ENCODE peak calls at places on chromosomes 1 and 21, in four cellular contexts. W is GM12878, A is GM12891, F is K562. I is an unnamed sample.

GRCh38 chr1:173870252-173871075 is 2.3 kb downstream of the ZBTB37 start:
- DNase-seq in W (peak), A (peak), F (peak), I (peak)

GRCh38 chr21:16492892-16493291 is 763.1 kb downstream of the USP25 start:
- DNase-seq in W (no peak), A (no peak), F (no peak), I (no peak)

GRCh38 chr1:78726686-78727085 is 77.1 kb downstream of the IFI44 start:
- DNase-seq in W (no peak), A (no peak), F (no peak), I (no peak)

GRCh38 chr21:31343030-31343510 is 991 bp downstream of the TIAM1 start:
- DNase-seq in W (no peak), A (no peak), F (no peak), I (no peak)

GRCh38 chr1:156896490-156897033 is 3.0 kb downstream of the PEAR1 start:
- DNase-seq in W (no peak), A (no peak), F (no peak), I (no peak)

GRCh38 chr1:226541631-226542622 is 6.6 kb upstream of the STUM start:
- DNase-seq in W (no peak), A (no peak), F (no peak), I (no peak)

GRCh38 chr21:16455978-16456377 is 726.2 kb downstream of the USP25 start:
- DNase-seq in W (no peak), A (no peak), F (no peak), I (no peak)

GRCh38 chr1:42740756-42741580 is 932 bp upstream of the CLDN19 start:
- DNase-seq in W (no peak), A (no peak), F (no peak), I (no peak)

GRCh38 chr21:42557420-42557819 is 43.8 kb downstream of the SLC37A1 start:
- DNase-seq in W (no peak), A (no peak), F (no peak), I (no peak)

GRCh38 chr1:179253286-179253972 is 24.0 kb upstream of the ABL2 start:
- DNase-seq in W (no peak), A (no peak), F (no peak), I (no peak)

GRCh38 chr21:35217504-35218060 is 168.5 kb upstream of the RUNX1 start:
- DNase-seq in W (no peak), A (no peak), F (no peak), I (no peak)

DNA sequence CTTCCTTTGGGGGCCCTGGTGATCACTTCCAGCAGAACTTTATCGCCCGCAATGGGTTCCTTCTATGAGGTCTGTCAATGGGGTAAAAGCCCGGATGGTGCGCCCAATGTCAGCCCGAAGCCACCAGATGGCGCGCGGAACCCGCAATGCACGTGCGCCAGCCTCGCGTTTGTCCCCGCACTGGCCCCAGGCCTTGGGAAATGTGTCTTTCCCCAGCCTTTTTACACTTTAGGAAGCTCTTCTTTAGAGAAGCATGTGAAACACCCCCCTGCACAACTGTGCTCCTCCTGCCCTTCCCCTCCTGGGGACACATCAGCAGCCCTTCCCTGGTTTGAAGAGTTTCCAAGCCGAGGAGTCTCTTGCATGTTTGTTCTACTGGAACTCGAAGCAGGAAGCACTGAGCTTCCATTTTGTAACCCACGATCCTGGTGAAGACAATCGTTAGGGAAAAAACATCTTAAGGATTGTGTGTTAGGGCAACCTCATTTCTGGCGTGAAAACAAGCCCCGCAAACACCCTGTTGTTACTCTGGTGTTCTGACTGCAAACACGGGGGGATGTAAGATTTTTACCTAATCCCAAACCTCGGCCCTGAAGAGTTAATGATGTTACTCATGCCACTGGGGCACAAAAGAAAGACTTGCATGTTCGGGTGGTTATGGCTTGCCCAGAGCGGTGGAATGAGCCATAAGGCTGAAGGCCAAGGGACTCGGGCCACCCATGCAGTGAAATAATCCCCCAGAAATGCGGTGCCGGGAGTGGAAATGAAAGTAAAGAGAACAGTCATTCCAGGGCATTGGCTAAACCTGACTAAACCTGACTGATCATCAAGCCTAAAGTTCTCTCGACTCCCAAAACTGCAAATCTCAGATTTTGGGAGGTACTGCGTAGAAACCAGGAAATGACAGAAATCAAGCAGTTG is 20.4 kb upstream of the TARBP1 start:
- DNase-seq in W (no peak), A (no peak), F (peak), I (peak)
- TF ChIP-seq POLR2AphosphoS5 in W (no peak), A (no peak), F (no peak), I (peak)

GRCh38 chr1:219541946-219542345 is 71.0 kb downstream of the ZC3H11B start:
- DNase-seq in W (no peak), A (no peak), F (no peak), I (no peak)

GRCh38 chr1:219539645-219540254 is 73.2 kb downstream of the ZC3H11B start:
- DNase-seq in W (no peak), A (no peak), F (no peak), I (no peak)

GRCh38 chr1:219538886-219539285 is 74.0 kb downstream of the ZC3H11B start:
- DNase-seq in W (no peak), A (no peak), F (no peak), I (no peak)

GRCh38 chr1:219544163-219544846 is 68.6 kb downstream of the ZC3H11B start:
- DNase-seq in W (no peak), A (no peak), F (no peak), I (no peak)

DNA sequence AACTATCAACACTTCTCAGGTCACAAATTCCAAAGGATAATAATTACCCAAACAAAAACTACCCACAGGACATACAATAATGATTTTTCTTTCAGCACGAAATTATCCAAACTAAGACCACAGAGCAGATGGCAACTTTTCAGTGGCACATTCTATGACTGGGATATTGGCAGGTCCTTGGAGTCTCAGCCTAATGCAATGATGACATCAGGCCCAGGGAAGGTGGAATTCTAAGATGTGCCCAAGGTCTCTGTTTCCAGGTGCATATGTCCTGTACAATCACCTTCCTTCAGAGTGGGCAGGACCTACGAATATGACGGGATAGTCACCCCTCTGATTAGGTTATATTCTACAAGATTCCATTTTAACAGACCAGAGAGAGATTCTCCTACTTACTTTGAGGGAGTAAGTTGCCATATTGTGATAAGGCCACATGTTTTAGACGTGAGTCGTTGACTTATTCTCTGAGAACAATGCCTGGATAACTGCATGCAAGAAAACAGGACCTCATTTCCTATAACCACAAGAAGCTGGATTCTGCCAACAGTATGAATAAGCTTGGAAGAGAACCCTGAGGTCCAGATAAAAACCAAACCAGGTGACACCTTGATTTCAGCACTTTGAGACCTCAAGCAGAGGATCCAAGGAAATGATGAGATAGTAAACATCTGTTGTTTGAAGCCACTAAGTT is 69.9 kb downstream of the ZC3H11B start:
- DNase-seq in W (no peak), A (no peak), F (no peak), I (no peak)
- TF ChIP-seq SPI1 in W (no peak), A (no peak), F (no peak), I (no peak)

DNA sequence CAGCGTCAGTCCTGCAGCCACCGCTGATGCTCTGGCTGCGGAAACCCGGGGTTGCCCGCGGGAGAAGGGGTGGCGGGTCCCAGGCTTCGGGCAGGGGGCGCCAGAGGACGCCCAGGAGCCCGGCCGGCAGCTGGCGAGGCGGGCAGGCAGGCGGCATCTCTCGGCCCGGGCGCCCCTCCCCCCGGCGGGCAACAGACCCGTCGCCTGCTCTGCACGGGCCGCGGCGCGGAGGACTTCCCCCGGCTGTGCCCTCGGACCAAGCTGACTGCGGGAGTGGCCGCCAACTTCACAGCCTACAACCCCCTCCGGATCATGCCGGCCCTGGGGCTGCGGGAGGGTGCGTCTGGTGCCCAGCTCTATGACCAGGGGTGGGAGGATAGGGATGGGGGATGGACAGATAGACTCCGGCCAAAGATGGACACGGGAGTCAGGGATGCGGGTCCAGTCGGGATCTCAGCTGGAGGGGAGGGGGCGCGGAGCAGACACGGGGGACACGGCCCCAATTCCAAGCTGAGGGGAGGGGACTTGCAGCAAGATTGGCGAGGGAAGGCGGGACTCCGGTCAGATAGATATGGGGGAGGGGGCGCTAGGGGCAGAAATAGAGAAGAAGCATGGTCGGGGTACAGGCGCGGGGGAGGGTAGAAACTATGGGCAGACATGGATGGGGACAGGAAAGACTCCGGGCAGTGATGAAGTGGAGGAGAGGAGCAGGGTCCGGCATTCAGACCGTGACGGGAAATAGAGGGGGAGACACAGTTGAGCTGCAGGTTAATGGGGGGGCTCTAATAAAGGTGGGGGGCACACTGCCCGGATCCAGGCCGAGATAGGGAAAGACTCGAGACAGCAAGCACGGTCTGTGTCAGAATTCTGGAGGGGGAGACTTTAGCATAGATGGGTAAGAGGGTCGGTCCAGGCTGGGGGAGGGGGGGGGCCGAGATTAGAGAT is 1.1 kb downstream of the ADGRB2 start:
- DNase-seq in W (no peak), A (peak), F (peak), I (peak)
- TF ChIP-seq POLR2AphosphoS5 in W (no peak), A (no peak), F (no peak), I (no peak)

GRCh38 chr1:22776051-22776611 is 65.5 kb downstream of the EPHB2 start:
- DNase-seq in W (no peak), A (no peak), F (no peak), I (no peak)

GRCh38 chr1:22777658-22778057 is 67.0 kb downstream of the EPHB2 start:
- DNase-seq in W (no peak), A (no peak), F (no peak), I (no peak)

GRCh38 chr1:22780696-22781095 is 70.1 kb downstream of the EPHB2 start:
- DNase-seq in W (no peak), A (peak), F (peak), I (no peak)

GRCh38 chr1:22778842-22779520 is 68.3 kb downstream of the EPHB2 start:
- DNase-seq in W (no peak), A (no peak), F (no peak), I (no peak)

DNA sequence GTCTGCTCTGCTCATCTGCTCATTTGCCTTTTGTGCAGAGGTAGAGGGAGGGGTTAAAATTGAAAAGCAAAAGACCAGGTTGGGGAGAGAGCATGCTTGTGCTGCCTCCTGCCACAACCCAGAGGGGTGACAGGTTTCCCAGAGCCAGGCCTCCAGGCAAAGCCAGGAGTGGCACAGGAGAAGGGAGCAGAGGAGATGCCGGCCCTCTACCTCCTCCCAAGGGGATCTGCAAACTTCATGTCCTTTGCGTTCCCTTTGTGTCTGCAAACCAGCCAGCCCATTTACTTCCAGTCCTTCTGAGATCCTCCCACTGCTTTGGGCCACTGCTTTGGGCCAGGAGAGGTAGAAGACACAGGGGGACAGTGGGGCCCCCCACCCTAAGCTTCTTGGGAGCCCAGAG is 67.8 kb downstream of the EPHB2 start:
- DNase-seq in W (no peak), A (no peak), F (no peak), I (no peak)
- TF ChIP-seq SPI1 in W (no peak), A (no peak), F (no peak), I (no peak)

GRCh38 chr1:53326598-53327182 is 1.2 kb downstream of the LRP8 start:
- DNase-seq in W (no peak), A (peak), F (no peak), I (peak)
- TF ChIP-seq POLR2AphosphoS5 in W (peak), A (peak), F (no peak), I (peak)

DNA sequence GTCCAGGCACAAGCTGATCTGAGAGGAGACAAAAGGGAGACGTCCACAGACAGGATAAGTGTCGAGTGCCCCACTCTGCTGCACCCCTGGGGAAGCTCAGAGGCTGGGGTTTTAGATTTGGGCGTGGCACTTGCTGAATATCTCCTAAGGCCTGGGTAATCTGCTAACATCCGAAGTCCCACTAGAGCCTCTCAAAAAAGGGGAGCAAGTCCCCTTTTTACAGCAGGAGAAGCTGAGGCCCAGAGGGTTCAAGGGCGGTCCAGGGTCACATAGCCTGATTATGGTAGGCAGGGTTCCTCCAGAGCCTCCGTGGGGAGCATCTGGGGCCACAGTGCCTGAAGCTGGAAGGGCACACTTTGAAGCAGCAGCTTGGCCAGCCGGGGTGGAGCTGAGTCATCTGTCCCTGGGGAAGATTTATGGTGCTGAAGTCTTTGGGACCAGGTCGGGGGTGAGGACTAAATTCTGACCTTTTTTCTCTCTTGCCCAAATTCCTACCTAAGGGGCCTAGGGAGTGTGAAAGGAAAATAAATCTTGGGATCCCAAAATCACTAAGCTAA is 96.0 kb downstream of the SPSB1 start:
- DNase-seq in W (no peak), A (no peak), F (peak), I (no peak)
- TF ChIP-seq SPI1 in W (no peak), A (no peak), F (no peak), I (no peak)

GRCh38 chr1:23577056-23577985 is 18.0 kb upstream of the ID3 start:
- DNase-seq in W (peak), A (no peak), F (peak), I (no peak)
- TF ChIP-seq POLR2AphosphoS5 in W (peak), A (no peak), F (no peak), I (no peak)

GRCh38 chr1:56973898-56974752 is 8.3 kb upstream of the C8B start:
- DNase-seq in W (no peak), A (no peak), F (no peak), I (peak)
- TF ChIP-seq SPI1 in W (no peak), A (no peak), F (no peak), I (peak)

GRCh38 chr1:62325076-62325475 is 5.8 kb upstream of the KANK4 start:
- DNase-seq in W (no peak), A (no peak), F (no peak), I (no peak)
- TF ChIP-seq POLR2AphosphoS5 in W (no peak), A (no peak), F (no peak), I (no peak)

GRCh38 chr1:53112861-53113260 is 29.6 kb downstream of the SLC1A7 start:
- DNase-seq in W (no peak), A (no peak), F (no peak), I (no peak)
- TF ChIP-seq SPI1 in W (no peak), A (no peak), F (no peak), I (no peak)